ENCODE peak calls at places on chromosomes 3 and 15, in five cellular contexts. C, O, J, N and T are unnamed samples.

GRCh38 chr3:120615863-120616599 is 19.9 kb downstream of the NDUFB4 start:
- DNase-seq in C (peak; percentile 40), O (no peak), J (peak; percentile 37), N (peak; percentile 57), T (peak; percentile 78)

GRCh38 chr15:78934063-78935023 is 10.5 kb downstream of the CTSH start:
- DNase-seq in C (no peak), O (no peak), J (peak; percentile 32), N (no peak), T (peak; percentile 28)

GRCh38 chr3:90092994-90093393 is 985.6 kb downstream of the EPHA3 start:
- DNase-seq in C (peak; percentile 49), O (no peak), J (peak; percentile 29), N (peak; percentile 43), T (peak; percentile 40)

GRCh38 chr3:114900908-114901307 is 246.2 kb downstream of the ZBTB20 start:
- DNase-seq in C (no peak), O (no peak), J (no peak), N (no peak), T (peak; percentile 17)

GRCh38 chr3:194292331-194292730 is 58.8 kb downstream of the CPN2 start:
- DNase-seq in C (no peak), O (no peak), J (no peak), N (no peak), T (no peak)

GRCh38 chr3:143016321-143016972 is 15.1 kb downstream of the U2SURP start:
- DNase-seq in C (peak; percentile 47), O (no peak), J (no peak), N (peak; percentile 30), T (no peak)

GRCh38 chr15:67520276-67520975 is 505 bp upstream of the C15orf61 start:
- DNase-seq in C (no peak), O (no peak), J (no peak), N (peak; percentile 18), T (no peak)

GRCh38 chr3:172104471-172105072 is 65.2 kb downstream of the FNDC3B start:
- DNase-seq in C (no peak), O (no peak), J (peak; percentile 51), N (no peak), T (peak; percentile 57)

GRCh38 chr15:63322541-63322940 is 45.1 kb downstream of the APH1B start:
- DNase-seq in C (no peak), O (no peak), J (peak; percentile 28), N (peak; percentile 41), T (peak; percentile 63)

GRCh38 chr3:197811343-197811742 is 20.3 kb downstream of the LRCH3 start:
- DNase-seq in C (no peak), O (peak; percentile 53), J (peak; percentile 65), N (peak; percentile 84), T (peak; percentile 97)

GRCh38 chr3:116314476-116314875 is 130.8 kb downstream of the LSAMP start:
- DNase-seq in C (no peak), O (no peak), J (peak; percentile 25), N (peak; percentile 11), T (peak; percentile 2)

GRCh38 chr3:169575381-169575780 is 88.1 kb downstream of the MECOM start:
- DNase-seq in C (peak; percentile 67), O (no peak), J (peak; percentile 39), N (peak; percentile 13), T (peak; percentile 41)

GRCh38 chr15:51267714-51268105 is 70.7 kb downstream of the CYP19A1 start:
- DNase-seq in C (peak; percentile 6), O (peak; percentile 50), J (no peak), N (no peak), T (no peak)

GRCh38 chr3:10768995-10769394 is 47.0 kb upstream of the SLC6A11 start:
- DNase-seq in C (no peak), O (no peak), J (no peak), N (no peak), T (no peak)

GRCh38 chr3:37607604-37608003 is 254.1 kb upstream of the CTDSPL start:
- DNase-seq in C (no peak), O (no peak), J (no peak), N (no peak), T (no peak)

GRCh38 chr15:60091150-60091549 is 87.0 kb downstream of the FOXB1 start:
- DNase-seq in C (peak; percentile 95), O (peak; percentile 64), J (peak; percentile 82), N (peak; percentile 30), T (peak; percentile 91)

DNA sequence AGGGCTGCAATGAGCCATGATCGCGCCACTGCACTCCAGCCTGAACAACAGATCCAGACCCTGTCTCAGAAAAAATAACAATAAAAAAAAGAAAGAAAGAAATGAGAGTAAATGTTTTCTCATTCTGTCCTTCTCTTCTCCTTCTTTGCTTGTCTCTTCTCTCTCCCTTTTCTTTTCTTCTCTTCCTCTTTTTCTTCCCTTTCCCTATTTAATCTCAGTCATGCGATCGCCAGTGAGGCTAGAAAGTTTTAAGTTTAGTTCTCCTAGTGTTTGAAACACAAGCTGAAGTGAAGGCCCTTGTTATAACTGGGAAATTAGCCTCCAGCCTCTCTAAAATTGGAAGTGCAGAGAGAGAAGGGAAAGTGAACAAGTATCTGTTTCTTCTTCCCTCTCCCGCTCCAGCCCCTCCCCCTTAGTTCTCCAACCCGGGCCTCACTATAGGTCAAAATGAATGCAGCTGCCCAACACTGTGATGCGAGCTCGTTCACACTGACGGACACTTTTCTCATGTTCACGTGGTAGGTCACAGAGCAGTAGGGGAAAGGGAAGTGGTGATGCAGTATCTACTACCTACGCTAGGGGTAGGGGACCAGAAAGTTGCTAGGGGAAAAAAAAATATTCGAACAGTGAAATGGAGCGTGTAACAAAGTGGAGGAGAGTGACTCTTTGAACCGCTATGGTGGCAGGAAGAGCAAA is 23.4 kb upstream of the TSC22D2 start:
- DNase-seq in C (no peak), O (peak; percentile 68), J (peak; percentile 36), N (peak; percentile 47), T (no peak)
- H3K4me3 ChIP-seq in C (no peak overlapping the region), O (peak overlapping the region; percentile 12), J (no peak overlapping the region), N (no peak overlapping the region), T (no peak overlapping the region)

GRCh38 chr15:101193781-101194180 is 58.1 kb downstream of the CHSY1 start:
- DNase-seq in C (no peak), O (no peak), J (no peak), N (no peak), T (no peak)
- H3K4me3 ChIP-seq in C (no peak overlapping the region), O (peak overlapping the region; percentile 20), J (no peak overlapping the region), N (no peak overlapping the region), T (no peak overlapping the region)

GRCh38 chr3:12158387-12159226 is at the start of gene TIMP4:
- DNase-seq in C (peak; percentile 27), O (peak; percentile 46), J (peak; percentile 62), N (peak; percentile 46), T (peak; percentile 68)
- H3K4me3 ChIP-seq in C (peak within 1 kb of the TSS; percentile 61), O (peak within 1 kb of the TSS; percentile 53), J (peak within 1 kb of the TSS; percentile 31), N (peak within 1 kb of the TSS; percentile 52), T (peak within 1 kb of the TSS; percentile 46)

GRCh38 chr15:22786868-22787698 is 639 bp downstream of the NIPA1 start:
- DNase-seq in C (peak; percentile 40), O (no peak), J (peak; percentile 27), N (peak; percentile 44), T (peak; percentile 17)

DNA sequence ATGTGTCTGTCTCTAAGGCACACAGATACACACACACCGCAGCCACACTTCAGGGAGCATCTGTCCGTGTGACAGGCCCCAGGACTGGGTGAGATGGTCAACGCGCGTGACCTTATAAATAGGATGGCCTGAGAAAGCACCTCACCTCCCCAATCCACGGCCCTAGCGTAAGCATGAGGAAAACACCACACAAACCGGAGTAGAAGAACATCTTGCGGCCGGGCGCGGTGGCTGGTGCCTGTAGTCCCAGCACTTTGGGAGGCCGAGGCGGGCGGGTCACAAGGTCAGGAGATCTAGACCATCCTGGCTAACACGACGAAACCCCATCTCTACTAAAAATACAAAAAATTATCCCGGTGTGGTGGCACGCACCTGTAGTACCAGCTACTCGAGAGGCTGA is 1.6 kb downstream of the NIPA1 start:
- DNase-seq in C (no peak), O (no peak), J (no peak), N (no peak), T (no peak)
- H3K4me3 ChIP-seq in C (peak overlapping the region; percentile 81), O (no peak overlapping the region), J (no peak overlapping the region), N (no peak overlapping the region), T (no peak overlapping the region)

DNA sequence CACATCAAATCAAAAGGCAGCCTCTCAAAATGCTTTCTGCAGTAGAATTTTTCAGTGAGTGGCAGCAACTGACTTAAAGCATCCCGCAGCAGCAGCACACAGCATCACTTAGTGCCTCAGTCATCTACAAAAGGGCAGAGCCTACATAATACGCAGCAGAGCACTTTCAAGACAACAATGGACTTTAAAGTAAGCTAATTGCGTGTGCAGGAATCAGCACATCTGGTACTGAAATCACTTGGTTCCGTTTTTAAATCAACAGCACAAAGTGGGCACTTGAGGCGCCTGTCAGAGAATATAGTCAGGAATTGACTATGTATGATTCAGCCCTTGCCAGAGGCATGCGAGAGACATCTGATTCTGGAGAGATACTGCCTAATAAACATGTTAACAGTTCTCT is 656.2 kb upstream of the TGFBR2 start:
- DNase-seq in C (no peak), O (no peak), J (no peak), N (peak; percentile 75), T (no peak)
- H3K4me3 ChIP-seq in C (no peak overlapping the region), O (no peak overlapping the region), J (no peak overlapping the region), N (no peak overlapping the region), T (no peak overlapping the region)

DNA sequence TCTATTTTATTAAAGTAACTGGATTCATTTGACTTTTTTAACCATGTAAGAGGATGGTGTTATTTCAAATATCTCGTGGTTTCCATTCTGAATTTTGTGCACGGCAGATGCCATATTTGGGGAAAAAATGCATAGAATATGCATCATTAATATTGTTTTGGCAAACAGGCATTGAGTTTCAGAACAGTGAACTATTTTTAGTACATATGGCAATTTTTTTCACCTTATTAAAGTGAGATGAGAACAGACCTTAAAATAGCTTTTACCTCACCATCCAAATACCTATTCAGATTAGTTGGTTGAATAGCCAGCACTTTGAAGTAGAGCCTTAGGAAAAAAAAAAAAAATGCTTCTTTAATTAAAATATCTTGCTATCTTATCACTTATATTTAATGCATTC is 117.3 kb upstream of the FLNB start:
- DNase-seq in C (no peak), O (no peak), J (peak; percentile 32), N (no peak), T (peak; percentile 33)
- H3K4me3 ChIP-seq in C (no peak overlapping the region), O (no peak overlapping the region), J (no peak overlapping the region), N (no peak overlapping the region), T (no peak overlapping the region)

GRCh38 chr3:52857108-52857507 is 22.3 kb upstream of the MUSTN1 start:
- DNase-seq in C (no peak), O (no peak), J (no peak), N (no peak), T (no peak)
- H3K4me3 ChIP-seq in C (no peak overlapping the region), O (no peak overlapping the region), J (no peak overlapping the region), N (no peak overlapping the region), T (no peak overlapping the region)